ENCODE peak calls at places on chromosomes 13 and 19, in four cellular contexts. F is lung, A is adrenal gland, Y is psoas muscle. M is an unnamed sample. For H3K4me1, the result is how much of the 10 kb centered on the place peaks cover.

GRCh38 chr19:29188289-29188688 is 24.7 kb downstream of the UQCRFS1 start:
- DNase-seq in F (no peak), A (no peak), Y (peak), M (no peak)

GRCh38 chr19:1690570-1691307 is 38.3 kb upstream of the TCF3 start:
- DNase-seq in F (peak), A (peak), Y (no peak), M (no peak)

GRCh38 chr13:110323172-110323851 is 16.2 kb downstream of the COL4A2 start:
- DNase-seq in F (no peak), A (no peak), Y (no peak), M (no peak)

GRCh38 chr19:29499261-29499920 is 26.4 kb upstream of the VSTM2B start:
- DNase-seq in F (no peak), A (no peak), Y (no peak), M (no peak)

GRCh38 chr13:100573121-100573520 is 15.5 kb downstream of the GGACT start:
- DNase-seq in F (peak), A (peak), Y (peak), M (peak)

GRCh38 chr13:77521194-77521593 is 14.3 kb upstream of the SCEL start:
- DNase-seq in F (no peak), A (no peak), Y (no peak), M (no peak)

GRCh38 chr13:53238241-53238640 is 209.6 kb downstream of the OLFM4 start:
- DNase-seq in F (no peak), A (no peak), Y (no peak), M (no peak)

GRCh38 chr19:10430505-10431253 is 10.3 kb downstream of the PDE4A start:
- DNase-seq in F (peak), A (no peak), Y (peak), M (peak)

GRCh38 chr19:54616840-54617560 is 13.3 kb upstream of the LILRB1 start:
- DNase-seq in F (no peak), A (no peak), Y (no peak), M (no peak)

GRCh38 chr13:97245011-97245410 is 22.9 kb downstream of the MBNL2 start:
- DNase-seq in F (no peak), A (no peak), Y (no peak), M (no peak)

GRCh38 chr19:873084-874019 is 13.9 kb downstream of the CFD start:
- DNase-seq in F (peak), A (peak), Y (peak), M (no peak)

GRCh38 chr19:47723573-47723923 is 10.3 kb downstream of the EHD2 start:
- DNase-seq in F (peak), A (peak), Y (peak), M (no peak)

GRCh38 chr13:105518086-105518485 is 1017.4 kb downstream of the EFNB2 start:
- DNase-seq in F (no peak), A (no peak), Y (no peak), M (no peak)

GRCh38 chr19:32220951-32221350 is 124.5 kb upstream of the ZNF507 start:
- DNase-seq in F (peak), A (no peak), Y (no peak), M (no peak)

GRCh38 chr13:99339230-99339721 is 32.1 kb upstream of the GPR183 start:
- DNase-seq in F (no peak), A (no peak), Y (no peak), M (no peak)

GRCh38 chr13:99086869-99087129 is 108.9 kb upstream of the DOCK9 start:
- DNase-seq in F (no peak), A (peak), Y (peak), M (no peak)

GRCh38 chr13:49629947-49630346 is 1.6 kb downstream of the ARL11 start:
- DNase-seq in F (no peak), A (no peak), Y (no peak), M (no peak)

GRCh38 chr13:105406551-105406950 is 1128.9 kb downstream of the EFNB2 start:
- DNase-seq in F (no peak), A (no peak), Y (no peak), M (no peak)

GRCh38 chr19:2491130-2491801 is 15.3 kb downstream of the GADD45B start:
- DNase-seq in F (peak), A (peak), Y (peak), M (no peak)

GRCh38 chr19:12782424-12783225 is 7.3 kb upstream of the HOOK2 start:
- DNase-seq in F (peak), A (peak), Y (peak), M (peak)

GRCh38 chr19:5666921-5667610 is 13.2 kb downstream of the MICOS13 start:
- DNase-seq in F (no peak), A (no peak), Y (no peak), M (no peak)

GRCh38 chr19:38661996-38662395 is 14.5 kb downstream of the ACTN4 start:
- DNase-seq in F (peak), A (no peak), Y (no peak), M (no peak)

GRCh38 chr19:43362179-43362578 is 8.7 kb downstream of the CD177 start:
- DNase-seq in F (no peak), A (no peak), Y (no peak), M (no peak)

GRCh38 chr13:80341098-80341701 is at the start of gene SPRY2:
- DNase-seq in F (peak), A (peak), Y (peak), M (peak)

GRCh38 chr13:73945871-73946270 is 188.3 kb downstream of the KLF12 start:
- DNase-seq in F (no peak), A (no peak), Y (peak), M (peak)

GRCh38 chr13:48176781-48177180 is 56.2 kb upstream of the ITM2B start:
- DNase-seq in F (no peak), A (no peak), Y (no peak), M (no peak)

DNA sequence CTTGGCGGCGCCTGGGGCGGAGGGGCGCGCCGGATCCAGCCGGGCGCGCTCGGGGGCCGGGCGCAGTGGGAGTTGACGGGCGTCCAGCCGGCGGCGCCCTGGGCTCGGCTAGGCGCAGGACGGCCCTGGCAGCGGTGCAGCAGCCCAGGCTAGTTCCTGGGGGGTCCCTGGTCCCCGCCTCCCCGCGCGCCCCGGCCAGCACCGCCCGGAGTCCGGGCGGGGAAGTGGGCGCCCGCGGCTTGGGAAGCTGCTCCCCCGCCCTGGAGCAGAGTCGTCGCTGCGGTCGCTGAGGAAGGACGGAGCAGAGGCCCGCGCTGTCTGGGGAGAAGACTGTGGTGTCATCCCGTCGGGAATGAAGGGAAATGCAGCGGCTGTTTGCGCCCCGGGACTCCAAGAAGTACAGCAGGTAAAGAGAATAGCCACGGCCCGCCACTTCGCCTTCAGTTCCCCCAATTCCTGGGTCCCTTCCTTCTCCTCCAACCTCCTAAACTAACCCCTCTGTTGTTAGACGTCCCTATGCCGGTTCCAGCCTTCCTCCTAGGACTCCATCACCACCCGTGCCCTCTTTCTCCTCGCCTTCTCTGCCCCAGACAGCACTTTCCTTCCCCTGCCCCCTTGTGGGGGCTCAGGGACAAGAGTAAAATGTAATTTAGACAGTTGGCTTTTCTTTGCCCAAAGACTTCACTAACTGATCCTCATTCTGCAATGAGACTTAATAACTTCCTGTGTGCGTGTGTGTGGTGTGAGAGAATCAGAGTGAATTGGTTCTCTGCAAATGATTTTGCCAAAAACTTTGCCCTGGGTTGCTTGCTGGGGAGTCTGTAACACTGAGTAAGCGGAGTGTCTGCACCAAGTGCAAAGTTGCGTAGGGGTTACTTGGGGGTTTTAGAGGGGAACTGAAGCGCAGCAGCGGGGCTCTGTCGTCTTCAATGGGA is 20.3 kb upstream of the SGCG start:
- DNase-seq in F (no peak), A (no peak), Y (no peak), M (no peak)
- H3K4me3 ChIP-seq in F (peak), A (peak), Y (peak), M (peak)

GRCh38 chr19:45527731-45528130 is 20.5 kb downstream of the VASP start:
- DNase-seq in F (no peak), A (peak), Y (peak), M (no peak)
- H3K4me1 ChIP-seq in F (under half), A (under half), Y (under half), M (under half)

DNA sequence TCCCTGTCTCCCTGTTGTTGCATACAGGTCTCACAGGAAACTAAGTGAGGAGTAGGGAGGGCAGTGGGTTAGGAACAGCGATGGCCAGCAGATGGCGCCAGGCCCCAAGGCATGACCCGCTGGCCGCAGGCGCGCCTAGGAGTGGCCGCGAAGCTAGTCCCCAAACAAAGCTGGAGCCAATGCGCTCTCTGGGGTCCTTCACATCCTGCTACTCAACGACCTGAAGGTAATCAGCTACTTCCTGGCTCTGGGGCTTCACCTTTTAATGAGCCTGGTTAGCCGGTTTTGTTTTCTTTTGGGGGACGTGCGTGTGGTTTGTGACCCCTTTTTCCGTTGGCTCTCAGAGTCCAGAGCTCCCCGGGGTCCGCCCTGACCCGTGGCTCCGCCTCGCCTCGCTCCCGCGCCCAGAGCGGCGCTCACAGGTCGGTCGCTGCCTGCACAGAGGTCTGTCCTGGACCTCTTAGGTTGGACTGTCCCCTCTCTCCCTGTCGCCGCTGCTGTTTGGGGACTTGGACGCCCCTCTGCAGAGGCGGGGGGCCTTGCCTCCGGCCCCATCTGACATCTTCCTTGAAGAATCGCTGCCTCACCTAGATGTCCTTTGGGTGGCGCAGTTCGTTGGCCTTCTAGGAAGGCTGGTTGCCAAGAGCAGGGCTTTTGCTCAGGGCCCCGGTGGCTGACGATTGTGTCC is 62.2 kb upstream of the GTF3A start:
- DNase-seq in F (peak), A (peak), Y (peak), M (peak)
- H3K4me3 ChIP-seq in F (no peak), A (peak), Y (peak), M (peak)

GRCh38 chr19:3556978-3557460 is 367 bp downstream of the MFSD12 start:
- DNase-seq in F (no peak), A (no peak), Y (peak), M (no peak)

GRCh38 chr19:3554254-3555083 is 2.9 kb downstream of the MFSD12 start:
- DNase-seq in F (no peak), A (no peak), Y (no peak), M (no peak)

GRCh38 chr19:3556423-3556977 is 886 bp downstream of the MFSD12 start:
- DNase-seq in F (no peak), A (no peak), Y (no peak), M (no peak)

GRCh38 chr19:3555653-3556422 is 1.5 kb downstream of the MFSD12 start:
- DNase-seq in F (no peak), A (no peak), Y (no peak), M (no peak)

GRCh38 chr19:3557461-3558248 is at the start of gene MFSD12:
- DNase-seq in F (peak), A (peak), Y (peak), M (peak)
- H3K4me1 ChIP-seq in F (under half), A (under half), Y (under half), M (under half)